ENCODE peak calls at places on chromosome 6, in four cellular contexts. R is right lobe of liver; N is heart right ventricle; O is stimulated activated effector memory CD8-positive, alpha-beta T cell treated with anti-CD3 and anti-CD28 coated beads, Interleukin-12 subunit alpha, Interleukin-12 subunit beta, amount 100 ng/mL, for 72 hours. X is an unnamed sample.

GRCh38 chr6:121597654-121598053 is 162.2 kb downstream of the GJA1 start:
- DNase-seq in O (no peak), R (no peak), N (no peak), X (no peak)

GRCh38 chr6:32369678-32370077 is 2.0 kb downstream of the TSBP1 start:
- DNase-seq in R (no peak), N (no peak), O (no peak), X (no peak)

GRCh38 chr6:89379281-89379680 is 26.8 kb upstream of the UBE2J1 start:
- DNase-seq in R (no peak), N (no peak), O (no peak), X (no peak)

GRCh38 chr6:43963877-43964658 is 163.2 kb downstream of the MRPL14 start:
- DNase-seq in O (no peak), R (peak), N (no peak), X (no peak)

GRCh38 chr6:93848011-93848620 is 428.8 kb upstream of the EPHA7 start:
- DNase-seq in O (no peak), R (no peak), N (no peak), X (no peak)

GRCh38 chr6:63783096-63783495 is 147.5 kb downstream of the PHF3 start:
- DNase-seq in O (no peak), R (peak), N (no peak), X (no peak)

GRCh38 chr6:150666071-150666470 is 66.4 kb downstream of the PLEKHG1 start:
- DNase-seq in O (no peak), N (no peak), R (peak), X (no peak)

GRCh38 chr6:51028271-51028670 is 209.6 kb downstream of the TFAP2B start:
- DNase-seq in N (no peak), O (no peak), R (no peak), X (no peak)

GRCh38 chr6:110529907-110530306 is 53.5 kb upstream of the SLC22A16 start:
- DNase-seq in N (no peak), R (no peak), O (no peak), X (no peak)

GRCh38 chr6:132011582-132011981 is 60.4 kb upstream of the CCN2 start:
- DNase-seq in O (no peak), N (no peak), R (no peak), X (no peak)

GRCh38 chr6:7125290-7125689 is 17.5 kb downstream of the RREB1 start:
- DNase-seq in N (no peak), R (no peak), O (no peak), X (no peak)

X was measured in left colon.